ENCODE peak calls at places on chromosomes 2 and 18, in eight cellular contexts. J is COR-L47, C is A549, E is Daoy, Y is heart left ventricle, O is MCF 10A, D is HTR-8/SVneo, S is NCI-H1694. H is an unnamed sample.

GRCh38 chr2:233112261-233113113 is 52.3 kb downstream of the INPP5D start:
- DNase-seq in J (no peak), C (no peak), E (no peak), Y (no peak), O (no peak), D (no peak), S (no peak), H (no peak)

GRCh38 chr2:204825054-204825453 is 279.8 kb downstream of the PARD3B start:
- DNase-seq in J (no peak), C (no peak), E (peak), Y (no peak), O (no peak), D (no peak), S (no peak), H (no peak)

GRCh38 chr2:135590594-135591290 is 59.5 kb downstream of the R3HDM1 start:
- DNase-seq in J (no peak), C (no peak), E (no peak), Y (no peak), O (no peak), D (no peak), S (no peak), H (no peak)

GRCh38 chr2:101949304-101949703 is 42.5 kb upstream of the IL1R2 start:
- DNase-seq in J (no peak), C (no peak), E (no peak), Y (no peak), O (no peak), D (no peak), S (no peak), H (no peak)

GRCh38 chr2:64135421-64135820 is 8.8 kb downstream of the PELI1 start:
- DNase-seq in J (no peak), C (no peak), E (no peak), Y (no peak), O (no peak), D (no peak), S (no peak), H (no peak)

GRCh38 chr2:160367887-160368286 is 125.7 kb downstream of the RBMS1 start:
- DNase-seq in J (no peak), C (peak), E (peak), Y (no peak), O (peak), D (peak), S (no peak), H (no peak)

GRCh38 chr2:232937278-232937906 is 67.3 kb downstream of the SNORC start:
- DNase-seq in J (no peak), C (peak), E (peak), Y (no peak), O (peak), D (peak), S (no peak), H (peak)

GRCh38 chr2:221434155-221434554 is 137.9 kb downstream of the EPHA4 start:
- DNase-seq in J (no peak), C (no peak), E (no peak), Y (no peak), O (no peak), D (no peak), S (no peak), H (no peak)

GRCh38 chr2:8573234-8573941 is 108.5 kb upstream of the ID2 start:
- DNase-seq in J (peak), C (no peak), E (no peak), Y (no peak), O (no peak), D (no peak), S (no peak), H (no peak)

GRCh38 chr2:7709907-7710306 is 792.7 kb downstream of the RNF144A start:
- DNase-seq in J (no peak), C (no peak), E (no peak), Y (no peak), O (peak), D (no peak), S (no peak), H (no peak)

GRCh38 chr2:16223481-16224177 is 283.3 kb downstream of the MYCN start:
- DNase-seq in J (no peak), C (no peak), E (peak), Y (no peak), O (no peak), D (no peak), S (no peak), H (no peak)

GRCh38 chr2:175690113-175690716 is 311.9 kb downstream of the LNPK start:
- DNase-seq in J (peak), C (peak), E (peak), Y (no peak), O (peak), D (peak), S (peak), H (peak)

GRCh38 chr18:11994346-11994707 is 13.0 kb downstream of the IMPA2 start:
- DNase-seq in J (no peak), C (peak), E (no peak), Y (peak), O (peak), D (peak), S (no peak), H (peak)

GRCh38 chr2:112877423-112877822 is 33.5 kb upstream of the IL37 start:
- DNase-seq in J (no peak), C (no peak), E (peak), Y (no peak), O (peak), D (peak), S (no peak), H (peak)

GRCh38 chr2:52537588-52537987 is 1230.0 kb upstream of the CHAC2 start:
- DNase-seq in J (no peak), C (no peak), E (no peak), Y (no peak), O (no peak), D (no peak), S (no peak), H (no peak)

GRCh38 chr2:233919938-233920337 is 2.8 kb downstream of the TRPM8 start:
- DNase-seq in J (no peak), C (no peak), E (peak), Y (no peak), O (peak), D (peak), S (no peak), H (peak)

GRCh38 chr2:105409717-105410116 is 10.9 kb upstream of the FHL2 start:
- DNase-seq in J (no peak), C (peak), E (peak), Y (peak), O (peak), D (peak), S (peak), H (peak)